ENCODE peak calls at places on chromosomes 2 and 18, in five cellular contexts. I is HEK293T, M is NT2/D1, T is HepG2, P is GM12878. A is an unnamed sample.

GRCh38 chr2:120397362-120397811 is 51.5 kb downstream of the INHBB start:
- DNase-seq in I (no peak), M (no peak), T (peak), P (no peak), A (peak)

GRCh38 chr2:157329524-157329923 is 3.9 kb upstream of the ERMN start:
- DNase-seq in T (no peak), P (no peak), M (no peak), I (no peak), A (no peak)

GRCh38 chr2:85704800-85705679 is 10.9 kb downstream of the GNLY start:
- DNase-seq in I (no peak), M (no peak), T (no peak), P (peak), A (no peak)

GRCh38 chr2:168030862-168031624 is 216.4 kb downstream of the STK39 start:
- DNase-seq in I (no peak), T (no peak), M (no peak), P (peak), A (no peak)

GRCh38 chr2:5175231-5175630 is 517.0 kb upstream of the SOX11 start:
- DNase-seq in I (no peak), T (no peak), M (no peak), P (no peak), A (no peak)

GRCh38 chr2:168330624-168331423 is 83.4 kb upstream of the STK39 start:
- DNase-seq in P (no peak), T (no peak), M (no peak), I (no peak), A (no peak)

GRCh38 chr18:23972416-23972815 is 42.1 kb upstream of the TTC39C start:
- DNase-seq in P (peak), I (no peak), M (no peak), T (no peak), A (no peak)

GRCh38 chr2:149473538-149473937 is 114.0 kb downstream of the MMADHC start:
- DNase-seq in M (no peak), P (no peak), I (no peak), T (no peak), A (no peak)

GRCh38 chr2:151637284-151637781 is 96.9 kb downstream of the NEB start:
- DNase-seq in M (no peak), T (no peak), P (peak), I (no peak), A (no peak)

GRCh38 chr2:149601141-149601796 is 13.7 kb upstream of the MMADHC start:
- DNase-seq in T (no peak), M (no peak), P (no peak), I (no peak), A (no peak)

GRCh38 chr2:120445431-120446143 is 99.7 kb downstream of the INHBB start:
- DNase-seq in T (peak), P (no peak), M (no peak), I (no peak), A (no peak)

GRCh38 chr18:35915056-35915455 is 57.4 kb upstream of the RMP24 start:
- DNase-seq in T (no peak), I (no peak), M (no peak), P (no peak), A (no peak)

GRCh38 chr2:198968585-198968984 is 489.2 kb downstream of the SATB2 start:
- DNase-seq in T (no peak), P (no peak), I (no peak), M (no peak), A (no peak)

GRCh38 chr2:76861708-76862107 is 660.5 kb downstream of the LRRTM4 start:
- DNase-seq in I (no peak), T (no peak), P (peak), M (no peak), A (no peak)

GRCh38 chr2:164840930-164841718 is 499 bp downstream of the COBLL1 start:
- DNase-seq in I (peak), P (no peak), T (peak), M (peak), A (no peak)

GRCh38 chr2:168699834-168700417 is 102.5 kb upstream of the NOSTRIN start:
- DNase-seq in M (no peak), I (no peak), T (peak), P (no peak), A (no peak)

GRCh38 chr2:238379096-238379810 is 47.5 kb upstream of the ASB1 start:
- DNase-seq in T (no peak), M (no peak), I (no peak), P (no peak), A (no peak)

GRCh38 chr2:127469974-127470373 is 51.7 kb downstream of the PROC start:
- DNase-seq in I (no peak), P (no peak), M (no peak), T (no peak), A (no peak)

GRCh38 chr2:199336546-199336945 is 121.2 kb downstream of the SATB2 start:
- DNase-seq in P (no peak), T (no peak), I (no peak), M (no peak), A (no peak)

GRCh38 chr2:209473930-209474419 is 50.1 kb downstream of the MAP2 start:
- DNase-seq in T (peak), I (no peak), M (no peak), P (no peak), A (no peak)

GRCh38 chr2:21772624-21773023 is 648.9 kb downstream of the TDRD15 start:
- DNase-seq in M (no peak), T (no peak), P (no peak), I (no peak), A (no peak)

GRCh38 chr2:230130668-230131364 is 62.1 kb upstream of the SLC16A14 start:
- DNase-seq in I (no peak), P (no peak), T (peak), M (no peak), A (no peak)

GRCh38 chr2:67374481-67374880 is 22.7 kb upstream of the ETAA1 start:
- DNase-seq in T (no peak), P (no peak), M (no peak), I (no peak), A (no peak)

GRCh38 chr2:159961005-159961404 is 101.4 kb downstream of the PLA2R1 start:
- DNase-seq in P (no peak), I (no peak), M (no peak), T (no peak), A (no peak)

GRCh38 chr18:55422456-55423185 is 165.4 kb downstream of the TCF4 start:
- DNase-seq in T (no peak), P (no peak), M (no peak), I (no peak), A (no peak)

GRCh38 chr2:57698935-57699449 is 347.6 kb upstream of the VRK2 start:
- DNase-seq in I (no peak), T (no peak), P (no peak), M (no peak), A (no peak)

GRCh38 chr2:50895058-50895457 is 136.9 kb downstream of the NRXN1 start:
- DNase-seq in P (no peak), I (no peak), M (no peak), T (no peak), A (no peak)

GRCh38 chr2:64338910-64339500 is 115.0 kb upstream of the LGALSL start:
- DNase-seq in I (no peak), M (no peak), T (no peak), P (no peak), A (no peak)

GRCh38 chr2:7880126-7880525 is 801.7 kb upstream of the ID2 start:
- DNase-seq in M (no peak), P (no peak), I (no peak), T (no peak), A (no peak)

GRCh38 chr2:26559044-26559405 is 81.1 kb upstream of the OTOF start:
- DNase-seq in P (no peak), T (no peak), M (no peak), I (no peak), A (no peak)

GRCh38 chr2:101120124-101120996 is 30.8 kb downstream of the TBC1D8 start:
- DNase-seq in I (no peak), M (no peak), T (peak), P (no peak), A (no peak)

GRCh38 chr2:142234701-142235100 is 103.9 kb upstream of the LRP1B start:
- DNase-seq in I (no peak), T (no peak), M (no peak), P (no peak), A (no peak)

GRCh38 chr2:214747992-214748391 is 61.5 kb downstream of the BARD1 start:
- DNase-seq in P (peak), T (no peak), I (no peak), M (no peak), A (no peak)

GRCh38 chr2:42132066-42132965 is 36.8 kb upstream of the EML4 start:
- DNase-seq in P (no peak), I (no peak), M (no peak), T (no peak), A (no peak)

GRCh38 chr2:231717281-231718180 is 9.2 kb downstream of the PTMA start:
- DNase-seq in T (peak), P (peak), I (peak), M (peak), A (no peak)

GRCh38 chr2:82498777-82499443 is 1960.2 kb downstream of the SUCLG1 start:
- DNase-seq in T (no peak), I (no peak), P (no peak), M (no peak), A (no peak)

GRCh38 chr2:231167745-231168459 is 30.5 kb upstream of the ARMC9 start:
- DNase-seq in I (no peak), M (no peak), P (no peak), T (no peak), A (no peak)

GRCh38 chr2:26139269-26140183 is 33.4 kb upstream of the GAREM2 start:
- DNase-seq in I (no peak), P (no peak), T (no peak), M (no peak), A (no peak)

GRCh38 chr18:22822024-22822423 is 111.1 kb upstream of the RBBP8 start:
- DNase-seq in I (no peak), P (no peak), T (no peak), M (peak), A (no peak)
- TF ChIP-seq SUZ12 in I (no peak), P (no peak), T (no peak), M (no peak), A (no peak)

GRCh38 chr18:48974304-48975220 is 23.8 kb upstream of the SMAD7 start:
- DNase-seq in M (no peak), T (no peak), I (no peak), P (no peak), A (no peak)
- TF ChIP-seq SUZ12 in M (no peak), T (no peak), I (no peak), P (no peak), A (peak)

DNA sequence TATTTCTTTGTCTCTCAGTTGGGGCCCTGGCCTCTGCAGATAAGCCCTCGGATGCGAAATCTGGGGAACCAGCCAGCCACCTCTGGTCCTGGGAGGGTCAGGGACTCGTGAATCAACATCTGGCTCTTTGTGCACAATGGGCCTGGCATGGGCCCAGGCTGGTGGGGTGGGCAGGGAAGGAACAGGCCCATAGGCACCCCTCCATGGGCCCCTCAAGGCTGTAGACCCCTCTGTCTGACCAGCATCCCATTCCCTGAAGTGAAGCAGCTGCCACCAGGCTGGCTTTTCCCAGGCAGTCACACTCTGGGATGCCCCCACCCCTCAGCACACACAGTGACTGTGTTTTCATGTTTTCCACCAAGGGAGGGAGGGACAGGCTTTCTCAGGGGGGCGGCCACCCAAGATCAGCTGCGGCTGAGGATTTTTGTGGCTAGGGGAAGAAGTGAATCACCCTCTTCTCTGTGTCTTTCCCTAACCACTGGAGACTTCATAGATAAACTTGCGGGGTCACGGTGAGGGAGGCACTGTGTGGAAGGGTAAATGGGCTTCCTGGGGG is 166.0 kb downstream of the AGAP1 start:
- DNase-seq in P (no peak), T (peak), I (no peak), M (no peak), A (no peak)
- TF ChIP-seq SUZ12 in P (no peak), T (no peak), I (no peak), M (no peak), A (no peak)

GRCh38 chr2:105438104-105438929 is 39.5 kb upstream of the FHL2 start:
- DNase-seq in T (no peak), P (no peak), M (no peak), I (no peak), A (no peak)
- TF ChIP-seq SUZ12 in T (no peak), P (no peak), M (no peak), I (no peak), A (no peak)

DNA sequence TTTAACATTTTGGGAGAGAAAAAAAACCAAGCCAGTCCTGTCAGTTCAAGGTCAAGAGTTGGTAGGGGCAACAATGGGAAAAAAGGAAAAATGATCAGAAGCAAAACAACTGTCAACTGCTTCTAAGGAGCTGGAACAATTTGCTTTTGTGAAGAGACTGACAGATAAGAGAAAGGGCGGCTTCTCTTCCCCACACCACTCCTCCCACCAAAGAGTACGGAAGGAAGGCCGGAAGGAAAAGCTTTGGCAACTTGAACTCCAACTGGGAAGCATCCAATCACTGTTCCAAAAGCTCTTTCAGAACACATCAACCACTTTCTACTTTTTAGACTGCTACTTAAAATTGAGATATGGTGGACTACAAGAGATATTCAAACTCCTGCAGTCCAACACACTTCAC is 57.8 kb upstream of the NFU1 start:
- DNase-seq in I (no peak), M (no peak), P (no peak), T (no peak), A (no peak)
- TF ChIP-seq SUZ12 in I (no peak), M (no peak), P (no peak), T (no peak), A (no peak)

GRCh38 chr18:8717011-8717770 is 11.8 kb downstream of the MTCL1 start:
- DNase-seq in P (no peak), M (no peak), T (no peak), I (no peak), A (peak)
- TF ChIP-seq SUZ12 in P (no peak), M (no peak), T (no peak), I (no peak), A (no peak)

GRCh38 chr2:624551-625347 is 52.5 kb downstream of the TMEM18 start:
- DNase-seq in P (no peak), T (no peak), I (no peak), M (no peak), A (no peak)
- TF ChIP-seq SUZ12 in P (no peak), T (no peak), I (no peak), M (no peak), A (no peak)

GRCh38 chr2:225431387-225431786 is 31.9 kb downstream of the NYAP2 start:
- DNase-seq in T (no peak), I (no peak), M (no peak), P (no peak), A (no peak)

GRCh38 chr2:225434014-225434413 is 34.5 kb downstream of the NYAP2 start:
- DNase-seq in M (peak), P (no peak), T (no peak), I (no peak), A (no peak)

GRCh38 chr2:225428360-225428759 is 28.9 kb downstream of the NYAP2 start:
- DNase-seq in P (no peak), I (no peak), M (no peak), T (no peak), A (no peak)

GRCh38 chr2:225429718-225430117 is 30.2 kb downstream of the NYAP2 start:
- DNase-seq in M (no peak), P (no peak), T (no peak), I (no peak), A (no peak)
- TF ChIP-seq SUZ12 in M (no peak), P (no peak), T (no peak), I (no peak), A (no peak)

A was measured in H1.